ENCODE peak calls at places on chromosomes 11 and 22, in nine cellular contexts. One of them, this sample, is unnamed.

GRCh38 chr22:31084811-31085492 is 3.8 kb downstream of the SMTN start:
- DNase-seq in psoas muscle: peak
- DNase-seq in MM.1S: peak
- DNase-seq in astrocyte: peak
- DNase-seq in HCT116: no peak
- DNase-seq in IMR-90: peak
- DNase-seq in upper lobe of right lung: peak
- DNase-seq in body of pancreas: peak
- DNase-seq in sigmoid colon: peak
- DNase-seq in this sample: no peak

GRCh38 chr11:68262544-68262827 is 9.3 kb downstream of the C11orf24 start:
- DNase-seq in psoas muscle: no peak
- DNase-seq in MM.1S: no peak
- DNase-seq in astrocyte: no peak
- DNase-seq in HCT116: no peak
- DNase-seq in IMR-90: no peak
- DNase-seq in upper lobe of right lung: no peak
- DNase-seq in body of pancreas: no peak
- DNase-seq in sigmoid colon: no peak
- DNase-seq in this sample: no peak

GRCh38 chr11:35949242-35949641 is 5.4 kb downstream of the LDLRAD3 start:
- DNase-seq in psoas muscle: no peak
- DNase-seq in MM.1S: no peak
- DNase-seq in astrocyte: no peak
- DNase-seq in HCT116: no peak
- DNase-seq in IMR-90: no peak
- DNase-seq in upper lobe of right lung: no peak
- DNase-seq in body of pancreas: no peak
- DNase-seq in sigmoid colon: no peak
- DNase-seq in this sample: no peak

GRCh38 chr22:45163074-45163416 is 680 bp upstream of the NUP50 start:
- DNase-seq in psoas muscle: peak
- DNase-seq in MM.1S: peak
- DNase-seq in astrocyte: peak
- DNase-seq in HCT116: no peak
- DNase-seq in IMR-90: peak
- DNase-seq in upper lobe of right lung: no peak
- DNase-seq in body of pancreas: peak
- DNase-seq in sigmoid colon: peak
- DNase-seq in this sample: no peak

GRCh38 chr11:127191689-127192088 is 191.1 kb upstream of the KIRREL3 start:
- DNase-seq in psoas muscle: no peak
- DNase-seq in MM.1S: no peak
- DNase-seq in astrocyte: no peak
- DNase-seq in HCT116: no peak
- DNase-seq in IMR-90: no peak
- DNase-seq in upper lobe of right lung: no peak
- DNase-seq in body of pancreas: no peak
- DNase-seq in sigmoid colon: no peak
- DNase-seq in this sample: no peak

GRCh38 chr22:19223617-19224016 is 45.1 kb upstream of the SLC25A1 start:
- DNase-seq in psoas muscle: no peak
- DNase-seq in MM.1S: no peak
- DNase-seq in astrocyte: no peak
- DNase-seq in HCT116: no peak
- DNase-seq in IMR-90: no peak
- DNase-seq in upper lobe of right lung: no peak
- DNase-seq in body of pancreas: no peak
- DNase-seq in sigmoid colon: no peak
- DNase-seq in this sample: no peak

GRCh38 chr22:26846645-26847044 is 189.3 kb downstream of the MIAT start:
- DNase-seq in psoas muscle: no peak
- DNase-seq in MM.1S: no peak
- DNase-seq in astrocyte: peak
- DNase-seq in HCT116: no peak
- DNase-seq in IMR-90: no peak
- DNase-seq in upper lobe of right lung: no peak
- DNase-seq in body of pancreas: no peak
- DNase-seq in sigmoid colon: no peak
- DNase-seq in this sample: no peak

GRCh38 chr22:18156878-18157713 is 7.1 kb downstream of the USP18 start:
- DNase-seq in psoas muscle: peak
- DNase-seq in MM.1S: peak
- DNase-seq in astrocyte: peak
- DNase-seq in HCT116: peak
- DNase-seq in IMR-90: peak
- DNase-seq in upper lobe of right lung: peak
- DNase-seq in body of pancreas: peak
- DNase-seq in sigmoid colon: peak
- DNase-seq in this sample: peak

GRCh38 chr11:59746111-59746510 is 9.1 kb upstream of the STX3 start:
- DNase-seq in psoas muscle: no peak
- DNase-seq in MM.1S: no peak
- DNase-seq in astrocyte: no peak
- DNase-seq in HCT116: no peak
- DNase-seq in IMR-90: no peak
- DNase-seq in upper lobe of right lung: no peak
- DNase-seq in body of pancreas: no peak
- DNase-seq in sigmoid colon: no peak
- DNase-seq in this sample: no peak

GRCh38 chr22:38132136-38132535 is 21.7 kb upstream of the BAIAP2L2 start:
- DNase-seq in psoas muscle: no peak
- DNase-seq in MM.1S: no peak
- DNase-seq in astrocyte: no peak
- DNase-seq in HCT116: no peak
- DNase-seq in IMR-90: no peak
- DNase-seq in upper lobe of right lung: peak
- DNase-seq in body of pancreas: no peak
- DNase-seq in sigmoid colon: no peak
- DNase-seq in this sample: no peak

GRCh38 chr22:26949193-26949592 is 291.8 kb downstream of the MIAT start:
- DNase-seq in psoas muscle: no peak
- DNase-seq in MM.1S: no peak
- DNase-seq in astrocyte: peak
- DNase-seq in HCT116: no peak
- DNase-seq in IMR-90: peak
- DNase-seq in upper lobe of right lung: no peak
- DNase-seq in body of pancreas: peak
- DNase-seq in sigmoid colon: no peak
- DNase-seq in this sample: peak

GRCh38 chr11:29300441-29300840 is 716.4 kb downstream of the KCNA4 start:
- DNase-seq in psoas muscle: no peak
- DNase-seq in MM.1S: no peak
- DNase-seq in astrocyte: peak
- DNase-seq in HCT116: no peak
- DNase-seq in IMR-90: peak
- DNase-seq in upper lobe of right lung: no peak
- DNase-seq in body of pancreas: no peak
- DNase-seq in sigmoid colon: no peak
- DNase-seq in this sample: peak

GRCh38 chr22:47994899-47995573 is 1232.6 kb downstream of the TBC1D22A start:
- DNase-seq in psoas muscle: no peak
- DNase-seq in MM.1S: no peak
- DNase-seq in astrocyte: no peak
- DNase-seq in HCT116: no peak
- DNase-seq in IMR-90: no peak
- DNase-seq in upper lobe of right lung: no peak
- DNase-seq in body of pancreas: no peak
- DNase-seq in sigmoid colon: no peak
- DNase-seq in this sample: no peak

GRCh38 chr11:96168623-96169022 is 174.4 kb downstream of the MAML2 start:
- DNase-seq in psoas muscle: no peak
- DNase-seq in MM.1S: no peak
- DNase-seq in astrocyte: peak
- DNase-seq in HCT116: no peak
- DNase-seq in IMR-90: peak
- DNase-seq in upper lobe of right lung: no peak
- DNase-seq in body of pancreas: no peak
- DNase-seq in sigmoid colon: peak
- DNase-seq in this sample: peak

GRCh38 chr11:117856892-117857291 is 19.6 kb downstream of the FXYD6 start:
- DNase-seq in psoas muscle: no peak
- DNase-seq in MM.1S: no peak
- DNase-seq in astrocyte: no peak
- DNase-seq in HCT116: no peak
- DNase-seq in IMR-90: no peak
- DNase-seq in upper lobe of right lung: no peak
- DNase-seq in body of pancreas: no peak
- DNase-seq in sigmoid colon: peak
- DNase-seq in this sample: no peak

GRCh38 chr11:76566811-76567210 is 103.7 kb downstream of the LRRC32 start:
- DNase-seq in psoas muscle: no peak
- DNase-seq in MM.1S: peak
- DNase-seq in astrocyte: no peak
- DNase-seq in HCT116: no peak
- DNase-seq in IMR-90: no peak
- DNase-seq in upper lobe of right lung: no peak
- DNase-seq in body of pancreas: no peak
- DNase-seq in sigmoid colon: no peak
- DNase-seq in this sample: no peak

DNA sequence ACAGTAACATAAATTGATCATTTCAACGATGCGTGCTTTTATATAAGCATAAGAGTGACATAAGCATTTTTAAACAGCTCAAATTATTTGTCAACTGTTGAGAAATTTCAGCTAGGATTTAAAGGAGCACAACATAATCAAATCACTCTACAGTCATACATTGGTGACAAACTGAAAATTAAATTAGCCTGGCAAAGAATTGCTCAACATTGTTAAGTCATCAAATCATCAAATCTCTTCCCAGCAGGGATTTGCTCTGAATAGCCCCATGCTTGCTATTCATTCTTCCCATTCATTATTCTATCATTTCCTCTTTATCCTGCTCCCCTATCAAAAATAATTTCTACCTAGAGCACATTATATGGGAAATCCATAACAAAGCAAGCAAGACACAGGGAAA is 198.7 kb upstream of the LUZP2 start:
- DNase-seq in psoas muscle: no peak
- DNase-seq in MM.1S: no peak
- DNase-seq in astrocyte: no peak
- DNase-seq in HCT116: no peak
- DNase-seq in IMR-90: peak
- DNase-seq in upper lobe of right lung: no peak
- DNase-seq in body of pancreas: no peak
- DNase-seq in sigmoid colon: no peak
- DNase-seq in this sample: no peak
- TF ChIP-seq CTCF in psoas muscle: no peak
- TF ChIP-seq CTCF in MM.1S: no peak
- TF ChIP-seq CTCF in astrocyte: no peak
- TF ChIP-seq CTCF in HCT116: no peak
- TF ChIP-seq CTCF in IMR-90: no peak
- TF ChIP-seq CTCF in upper lobe of right lung: no peak
- TF ChIP-seq CTCF in body of pancreas: no peak
- TF ChIP-seq CTCF in sigmoid colon: no peak
- TF ChIP-seq CTCF in this sample: no peak

DNA sequence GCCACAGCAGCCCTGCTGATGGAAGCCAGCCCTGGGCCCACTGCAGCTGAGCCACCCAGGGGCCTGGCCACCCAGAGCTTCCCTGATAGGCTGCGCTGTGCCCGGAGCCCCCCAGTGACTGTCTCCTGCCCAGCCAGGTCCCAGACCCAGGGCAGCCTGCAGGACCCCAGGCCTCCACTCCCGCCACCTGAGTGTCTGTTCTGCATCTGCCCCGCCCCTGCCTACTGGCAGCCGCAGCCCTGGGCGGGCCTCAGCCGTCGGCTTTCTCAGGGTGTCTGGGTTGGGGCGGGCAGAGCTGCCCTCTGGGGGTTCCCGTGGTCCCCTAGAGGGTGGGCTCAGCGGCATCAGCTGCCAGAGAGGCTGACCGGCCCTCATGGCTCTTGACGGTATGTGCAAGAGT is 12.5 kb upstream of the PIM3 start:
- DNase-seq in psoas muscle: no peak
- DNase-seq in MM.1S: no peak
- DNase-seq in astrocyte: no peak
- DNase-seq in HCT116: no peak
- DNase-seq in IMR-90: no peak
- DNase-seq in upper lobe of right lung: no peak
- DNase-seq in body of pancreas: peak
- DNase-seq in sigmoid colon: no peak
- DNase-seq in this sample: no peak
- H3K27ac ChIP-seq in psoas muscle: no peak
- H3K27ac ChIP-seq in MM.1S: no peak
- H3K27ac ChIP-seq in astrocyte: no peak
- H3K27ac ChIP-seq in HCT116: peak
- H3K27ac ChIP-seq in IMR-90: no peak
- H3K27ac ChIP-seq in upper lobe of right lung: peak
- H3K27ac ChIP-seq in body of pancreas: peak
- H3K27ac ChIP-seq in sigmoid colon: peak
- H3K27ac ChIP-seq in this sample: peak

DNA sequence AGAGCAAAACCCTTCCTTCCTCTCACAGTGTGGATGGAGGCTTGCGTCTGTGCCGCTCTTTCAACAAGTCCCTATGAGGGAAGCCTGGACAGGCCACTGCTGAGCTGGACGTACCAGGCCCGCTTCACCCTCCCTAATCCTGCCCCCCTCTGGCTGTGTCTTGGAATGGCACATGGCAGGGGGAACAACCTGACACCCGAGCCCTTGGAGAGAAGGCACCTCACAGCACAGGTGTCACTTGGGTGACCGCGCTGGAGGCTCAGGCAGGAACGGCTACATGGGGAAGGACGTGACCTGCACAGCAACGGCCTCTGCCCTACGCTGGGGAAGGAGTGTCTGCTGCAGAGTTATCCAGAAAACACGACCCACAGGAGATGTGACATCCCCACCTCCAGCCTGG is 11.0 kb downstream of the CARS1 start:
- DNase-seq in psoas muscle: peak
- DNase-seq in MM.1S: no peak
- DNase-seq in astrocyte: no peak
- DNase-seq in HCT116: no peak
- DNase-seq in IMR-90: no peak
- DNase-seq in upper lobe of right lung: no peak
- DNase-seq in body of pancreas: no peak
- DNase-seq in sigmoid colon: no peak
- DNase-seq in this sample: no peak
- TF ChIP-seq CTCF in psoas muscle: no peak
- TF ChIP-seq CTCF in MM.1S: no peak
- TF ChIP-seq CTCF in astrocyte: no peak
- TF ChIP-seq CTCF in HCT116: peak
- TF ChIP-seq CTCF in IMR-90: peak
- TF ChIP-seq CTCF in upper lobe of right lung: no peak
- TF ChIP-seq CTCF in body of pancreas: no peak
- TF ChIP-seq CTCF in sigmoid colon: no peak
- TF ChIP-seq CTCF in this sample: no peak

DNA sequence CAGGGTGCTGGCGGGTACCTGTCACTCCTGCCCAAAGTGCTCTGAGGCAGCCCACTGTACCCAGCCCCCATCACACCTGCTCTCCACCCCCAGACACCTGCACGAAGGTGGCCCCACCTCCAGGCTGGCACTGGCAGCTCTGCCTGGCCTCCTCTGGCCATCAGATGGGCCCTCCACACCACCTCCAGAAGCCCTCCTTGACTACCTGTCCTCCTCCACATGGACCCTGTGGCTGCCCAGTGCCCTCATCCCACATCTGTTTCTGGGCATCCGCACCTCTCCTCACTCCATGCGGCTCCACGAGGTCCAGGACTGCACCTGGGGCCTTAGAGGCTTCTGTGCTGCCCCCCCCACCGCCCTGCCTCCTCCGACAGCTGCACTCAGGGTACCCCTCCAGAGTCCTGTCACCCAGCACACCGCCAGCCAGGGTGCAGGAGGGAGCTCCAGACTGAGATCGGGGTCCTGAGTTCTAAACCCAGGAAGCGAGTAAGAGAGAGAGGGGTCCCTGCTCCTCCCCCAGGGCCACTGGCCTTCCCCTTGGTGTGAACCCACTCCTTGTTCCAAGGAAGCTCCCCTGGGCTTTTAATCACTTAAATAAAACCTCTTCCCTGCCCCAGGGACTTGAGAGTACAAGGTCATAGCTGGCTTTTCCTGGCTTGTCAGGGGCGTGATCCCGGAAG is 1.7 kb downstream of the CTSD start:
- DNase-seq in psoas muscle: peak
- DNase-seq in MM.1S: no peak
- DNase-seq in astrocyte: no peak
- DNase-seq in HCT116: no peak
- DNase-seq in IMR-90: no peak
- DNase-seq in upper lobe of right lung: peak
- DNase-seq in body of pancreas: no peak
- DNase-seq in sigmoid colon: no peak
- DNase-seq in this sample: no peak
- H3K27ac ChIP-seq in psoas muscle: peak
- H3K27ac ChIP-seq in MM.1S: no peak
- H3K27ac ChIP-seq in astrocyte: no peak
- H3K27ac ChIP-seq in HCT116: peak
- H3K27ac ChIP-seq in IMR-90: no peak
- H3K27ac ChIP-seq in upper lobe of right lung: peak
- H3K27ac ChIP-seq in body of pancreas: peak
- H3K27ac ChIP-seq in sigmoid colon: peak
- H3K27ac ChIP-seq in this sample: peak

This sample was measured in RWPE1.